ENCODE peak calls at places on chromosomes 12 and 14, in four cellular contexts. F, L, V and I are unnamed samples.

GRCh38 chr12:91355150-91356006 is 172.8 kb upstream of the DCN start:
- DNase-seq in V (peak; percentile 70), L (peak; percentile 58), F (peak; percentile 69), I (peak; percentile 80)

GRCh38 chr12:70317781-70318180 is 48.3 kb upstream of the KCNMB4 start:
- DNase-seq in L (no peak), V (no peak), F (no peak), I (no peak)

GRCh38 chr14:78172428-78172827 is 2.3 kb downstream of the NRXN3 start:
- DNase-seq in V (no peak), F (no peak), L (no peak), I (no peak)

GRCh38 chr12:79183946-79184345 is 319.4 kb downstream of the SYT1 start:
- DNase-seq in F (no peak), V (no peak), L (no peak), I (peak; percentile 33)

GRCh38 chr14:100542619-100543205 is 44.5 kb downstream of the BEGAIN start:
- DNase-seq in F (no peak), L (no peak), V (no peak), I (no peak)

GRCh38 chr12:53950789-53951576 is 3.7 kb upstream of the HOXC12 start:
- DNase-seq in F (no peak), V (no peak), L (peak; percentile 61), I (no peak)

GRCh38 chr14:101477648-101478047 is 83.6 kb upstream of the DIO3 start:
- DNase-seq in V (no peak), L (no peak), F (no peak), I (peak; percentile 35)

GRCh38 chr12:119006749-119007148 is 25.4 kb downstream of the SRRM4 start:
- DNase-seq in L (no peak), F (peak; percentile 68), V (peak; percentile 26), I (no peak)

GRCh38 chr14:57833304-57833703 is 32.6 kb downstream of the SLC35F4 start:
- DNase-seq in L (no peak), V (peak; percentile 79), F (no peak), I (peak; percentile 88)

GRCh38 chr14:100476012-100476822 is 111.0 kb downstream of the BEGAIN start:
- DNase-seq in L (no peak), F (no peak), V (peak; percentile 86), I (peak; percentile 98)

GRCh38 chr14:32027255-32027939 is 49.7 kb upstream of the ARHGAP5 start:
- DNase-seq in V (no peak), F (no peak), L (no peak), I (peak; percentile 21)

GRCh38 chr14:95597784-95598204 is 62.9 kb downstream of the GLRX5 start:
- DNase-seq in F (peak; percentile 83), L (peak; percentile 62), V (peak; percentile 91), I (peak; percentile 43)

GRCh38 chr12:12608557-12608957 is 3.1 kb upstream of the CREBL2 start:
- DNase-seq in L (no peak), V (no peak), F (no peak), I (peak; percentile 17)

GRCh38 chr14:51697848-51698247 is 46.1 kb downstream of the FRMD6 start:
- DNase-seq in F (no peak), L (no peak), V (no peak), I (no peak)

GRCh38 chr12:108457006-108457733 is 57.9 kb upstream of the FICD start:
- DNase-seq in L (peak; percentile 52), V (peak; percentile 91), F (peak; percentile 70), I (peak; percentile 34)

GRCh38 chr14:61726772-61727658 is 31.7 kb downstream of the HIF1A start:
- DNase-seq in L (no peak), V (no peak), F (no peak), I (no peak)

GRCh38 chr12:103697912-103698751 is 111.1 kb downstream of the STAB2 start:
- DNase-seq in F (no peak), L (no peak), V (no peak), I (no peak)

GRCh38 chr12:97299867-97300266 is 162.7 kb upstream of the RMST start:
- DNase-seq in L (no peak), F (no peak), V (no peak), I (no peak)

GRCh38 chr14:33954016-33954598 is 3.2 kb upstream of the EGLN3 start:
- DNase-seq in F (no peak), L (no peak), V (no peak), I (no peak)

GRCh38 chr14:28467611-28468010 is 299.0 kb upstream of the FOXG1 start:
- DNase-seq in F (no peak), L (no peak), V (no peak), I (no peak)

GRCh38 chr12:113792450-113792849 is 173.7 kb downstream of the RBM19 start:
- DNase-seq in L (no peak), V (no peak), F (no peak), I (no peak)

GRCh38 chr14:53106768-53107167 is 46.4 kb downstream of the DDHD1 start:
- DNase-seq in L (no peak), F (no peak), V (no peak), I (no peak)

GRCh38 chr14:28494196-28494595 is 272.4 kb upstream of the FOXG1 start:
- DNase-seq in V (no peak), L (no peak), F (no peak), I (no peak)

DNA sequence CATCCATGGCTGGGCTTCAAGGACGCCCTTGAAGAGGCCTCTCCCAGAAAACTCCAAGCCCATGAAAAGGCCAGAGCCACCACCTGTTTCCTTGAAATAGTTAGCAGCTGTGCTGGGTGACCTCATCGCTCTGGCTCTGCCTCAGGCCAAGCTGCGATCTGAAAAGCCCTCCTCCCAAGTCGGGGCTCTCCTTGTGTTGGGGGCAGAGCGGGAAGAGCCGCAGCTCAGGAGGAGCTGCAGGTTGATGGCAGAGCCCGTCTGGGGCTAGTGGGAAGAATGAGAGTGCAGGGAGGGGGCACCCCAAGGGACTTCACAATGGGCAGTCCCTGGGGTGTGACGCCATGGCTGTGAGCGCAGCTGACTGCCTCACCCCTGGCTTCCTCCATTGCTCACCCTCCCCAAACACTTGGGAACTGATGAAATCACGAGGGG is 50.0 kb upstream of the STON2 start:
- DNase-seq in V (peak; percentile 90), L (no peak), F (peak; percentile 63), I (no peak)
- H3K56ac ChIP-seq in V (no peak overlapping the region), L (no peak overlapping the region), F (no peak overlapping the region), I (no peak overlapping the region)

GRCh38 chr12:64019101-64019500 is 174.6 kb downstream of the SRGAP1 start:
- DNase-seq in F (no peak), L (no peak), V (no peak), I (no peak)

GRCh38 chr12:64019654-64020053 is 175.2 kb downstream of the SRGAP1 start:
- DNase-seq in L (no peak), F (no peak), V (no peak), I (no peak)

GRCh38 chr12:64016521-64016920 is 172.0 kb downstream of the SRGAP1 start:
- DNase-seq in F (no peak), V (no peak), L (no peak), I (no peak)

GRCh38 chr12:64018524-64018923 is 174.0 kb downstream of the SRGAP1 start:
- DNase-seq in V (no peak), L (no peak), F (no peak), I (no peak)
- H3K56ac ChIP-seq in V (no peak overlapping the region), L (no peak overlapping the region), F (no peak overlapping the region), I (no peak overlapping the region)

GRCh38 chr12:126069549-126070165 is 1004.4 kb downstream of the AACS start:
- DNase-seq in V (peak; percentile 82), F (peak; percentile 78), L (peak; percentile 90), I (peak; percentile 13)

GRCh38 chr12:126067930-126068329 is 1002.7 kb downstream of the AACS start:
- DNase-seq in L (no peak), F (no peak), V (no peak), I (no peak)

DNA sequence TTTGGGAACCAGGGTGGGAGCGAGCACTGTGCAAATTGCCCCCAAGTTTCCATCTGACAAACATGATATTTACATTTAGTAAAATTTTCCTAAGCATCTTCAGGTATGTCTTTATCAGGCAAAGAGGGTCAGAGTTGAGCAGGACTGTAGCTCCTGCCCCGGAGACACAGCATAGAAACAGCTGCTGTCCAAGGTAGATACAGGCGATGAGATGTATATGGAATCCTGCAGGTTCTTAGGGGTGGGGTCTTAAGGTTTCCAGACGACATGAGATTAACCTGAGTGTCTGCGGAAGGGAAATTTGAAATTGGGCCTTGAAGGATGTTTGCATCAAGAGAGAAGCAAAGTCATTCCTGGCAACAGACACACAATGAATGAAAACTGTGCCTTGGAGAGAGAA is 998.8 kb downstream of the AACS start:
- DNase-seq in L (no peak), V (no peak), F (no peak), I (no peak)
- H3K56ac ChIP-seq in L (no peak overlapping the region), V (no peak overlapping the region), F (no peak overlapping the region), I (no peak overlapping the region)

DNA sequence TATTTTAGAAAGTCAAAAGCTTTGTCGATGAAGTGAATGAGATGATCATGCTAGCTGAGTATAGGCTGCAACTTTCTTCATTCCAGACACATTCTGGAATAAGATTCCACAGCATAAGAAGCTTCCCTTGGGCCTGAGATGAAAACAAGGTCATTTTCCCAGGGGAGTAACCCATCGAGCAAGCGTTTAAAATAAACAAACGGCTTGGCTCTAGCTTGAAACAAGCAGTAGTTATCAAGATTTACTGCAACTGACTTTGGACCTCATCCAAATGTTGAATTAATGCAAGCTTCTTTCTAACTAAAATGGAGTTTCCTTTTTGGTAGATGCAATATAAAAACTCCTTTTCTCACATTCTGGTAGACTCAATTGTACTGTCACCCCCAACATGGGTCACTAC is 23.0 kb downstream of the KCNJ8 start:
- DNase-seq in V (no peak), F (no peak), L (no peak), I (peak; percentile 74)
- H3K56ac ChIP-seq in V (no peak overlapping the region), F (no peak overlapping the region), L (no peak overlapping the region), I (no peak overlapping the region)

GRCh38 chr12:124525455-124525854 is 42.0 kb downstream of the NCOR2 start:
- DNase-seq in F (no peak), V (no peak), L (no peak), I (no peak)

GRCh38 chr12:124530637-124531263 is 36.7 kb downstream of the NCOR2 start:
- DNase-seq in L (no peak), V (no peak), F (no peak), I (no peak)

GRCh38 chr12:124525927-124526692 is 41.3 kb downstream of the NCOR2 start:
- DNase-seq in F (no peak), L (no peak), V (no peak), I (no peak)

GRCh38 chr12:124529595-124530276 is 37.7 kb downstream of the NCOR2 start:
- DNase-seq in L (no peak), F (no peak), V (no peak), I (no peak)

DNA sequence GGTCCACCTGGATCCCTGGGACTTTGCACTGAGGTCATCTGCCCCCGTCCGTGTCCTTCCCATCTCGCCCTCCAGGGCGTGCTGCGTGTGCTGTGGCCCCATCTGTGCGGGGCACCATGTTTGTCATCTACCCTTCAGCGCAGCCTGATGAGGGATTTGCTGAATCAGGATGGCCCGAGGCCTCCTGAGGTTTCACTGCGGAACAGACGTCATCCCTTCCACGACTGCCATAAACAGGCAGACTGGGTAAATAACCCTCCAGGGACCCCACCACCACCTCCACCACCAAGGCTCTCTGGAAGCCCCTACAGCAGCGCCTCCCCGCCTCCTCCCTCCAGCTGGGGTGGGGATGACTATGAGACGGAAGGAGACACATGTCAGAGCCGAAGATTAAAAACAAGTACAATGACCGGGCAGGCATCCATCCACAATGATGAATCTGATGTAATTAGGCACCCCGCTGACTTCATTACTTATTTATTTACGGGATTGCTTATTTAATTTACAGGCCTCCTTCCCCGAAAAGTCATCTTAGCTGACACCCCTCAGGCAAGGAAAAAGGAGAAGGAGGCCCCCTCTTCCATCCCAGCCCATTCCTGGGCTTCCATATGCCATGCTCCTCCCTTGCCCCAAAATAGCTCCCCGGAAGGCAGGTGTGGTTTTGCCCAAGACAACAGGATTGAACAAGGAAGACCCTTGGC is 39.4 kb downstream of the NCOR2 start:
- DNase-seq in V (no peak), F (no peak), L (no peak), I (no peak)
- H3K56ac ChIP-seq in V (no peak overlapping the region), F (no peak overlapping the region), L (no peak overlapping the region), I (no peak overlapping the region)

GRCh38 chr12:52530366-52530765 is 10.2 kb upstream of the KRT5 start:
- DNase-seq in L (no peak), V (no peak), F (no peak), I (no peak)
- H3K56ac ChIP-seq in L (no peak overlapping the region), V (no peak overlapping the region), F (no peak overlapping the region), I (no peak overlapping the region)